ENCODE peak calls at places on chromosomes 11 and 22, in eight cellular contexts. One of them, this sample, is unnamed. For H3K9me3, the result is how much of the 10 kb centered on the place peaks cover.

GRCh38 chr11:84396521-84396920 is 1110.4 kb upstream of the CCDC90B start:
- DNase-seq in transverse colon: no peak
- DNase-seq in tibial nerve: no peak
- DNase-seq in adrenal gland: no peak
- DNase-seq in mesenchymal stem cell: no peak
- DNase-seq in naive thymus-derived CD4-positive, alpha-beta T cell: no peak
- DNase-seq in left lung: no peak
- DNase-seq in fibroblast of lung: peak
- DNase-seq in this sample: no peak

GRCh38 chr11:125335101-125335500 is 161.0 kb downstream of the FEZ1 start:
- DNase-seq in transverse colon: no peak
- DNase-seq in tibial nerve: no peak
- DNase-seq in adrenal gland: no peak
- DNase-seq in mesenchymal stem cell: no peak
- DNase-seq in naive thymus-derived CD4-positive, alpha-beta T cell: no peak
- DNase-seq in left lung: no peak
- DNase-seq in fibroblast of lung: no peak
- DNase-seq in this sample: no peak

GRCh38 chr11:33891714-33892327 is at the start of gene LMO2:
- DNase-seq in transverse colon: no peak
- DNase-seq in tibial nerve: no peak
- DNase-seq in adrenal gland: no peak
- DNase-seq in mesenchymal stem cell: no peak
- DNase-seq in naive thymus-derived CD4-positive, alpha-beta T cell: no peak
- DNase-seq in left lung: no peak
- DNase-seq in fibroblast of lung: no peak
- DNase-seq in this sample: no peak

GRCh38 chr11:125348704-125349635 is 147.1 kb downstream of the FEZ1 start:
- DNase-seq in transverse colon: peak
- DNase-seq in tibial nerve: peak
- DNase-seq in adrenal gland: peak
- DNase-seq in mesenchymal stem cell: peak
- DNase-seq in naive thymus-derived CD4-positive, alpha-beta T cell: peak
- DNase-seq in left lung: peak
- DNase-seq in fibroblast of lung: peak
- DNase-seq in this sample: peak

GRCh38 chr11:45920531-45921477 is 1.7 kb upstream of the LARGE2 start:
- DNase-seq in transverse colon: no peak
- DNase-seq in tibial nerve: no peak
- DNase-seq in adrenal gland: no peak
- DNase-seq in mesenchymal stem cell: no peak
- DNase-seq in naive thymus-derived CD4-positive, alpha-beta T cell: no peak
- DNase-seq in left lung: peak
- DNase-seq in fibroblast of lung: no peak
- DNase-seq in this sample: no peak

GRCh38 chr22:21020802-21021429 is 6.0 kb downstream of the P2RX6 start:
- DNase-seq in transverse colon: no peak
- DNase-seq in tibial nerve: no peak
- DNase-seq in adrenal gland: no peak
- DNase-seq in mesenchymal stem cell: peak
- DNase-seq in naive thymus-derived CD4-positive, alpha-beta T cell: no peak
- DNase-seq in left lung: peak
- DNase-seq in fibroblast of lung: no peak
- DNase-seq in this sample: no peak

GRCh38 chr11:76747428-76747979 is 35.7 kb upstream of the TSKU start:
- DNase-seq in transverse colon: no peak
- DNase-seq in tibial nerve: no peak
- DNase-seq in adrenal gland: no peak
- DNase-seq in mesenchymal stem cell: no peak
- DNase-seq in naive thymus-derived CD4-positive, alpha-beta T cell: no peak
- DNase-seq in left lung: no peak
- DNase-seq in fibroblast of lung: no peak
- DNase-seq in this sample: no peak

GRCh38 chr22:20441631-20442484 is 4.2 kb upstream of the SCARF2 start:
- DNase-seq in transverse colon: no peak
- DNase-seq in tibial nerve: no peak
- DNase-seq in adrenal gland: peak
- DNase-seq in mesenchymal stem cell: peak
- DNase-seq in naive thymus-derived CD4-positive, alpha-beta T cell: no peak
- DNase-seq in left lung: peak
- DNase-seq in fibroblast of lung: no peak
- DNase-seq in this sample: no peak

GRCh38 chr11:128036556-128037093 is 550.7 kb downstream of the ETS1 start:
- DNase-seq in transverse colon: no peak
- DNase-seq in tibial nerve: no peak
- DNase-seq in adrenal gland: no peak
- DNase-seq in mesenchymal stem cell: no peak
- DNase-seq in naive thymus-derived CD4-positive, alpha-beta T cell: no peak
- DNase-seq in left lung: no peak
- DNase-seq in fibroblast of lung: peak
- DNase-seq in this sample: no peak

GRCh38 chr11:69791266-69791665 is 16.1 kb upstream of the FGF4 start:
- DNase-seq in transverse colon: no peak
- DNase-seq in tibial nerve: no peak
- DNase-seq in adrenal gland: no peak
- DNase-seq in mesenchymal stem cell: peak
- DNase-seq in naive thymus-derived CD4-positive, alpha-beta T cell: no peak
- DNase-seq in left lung: peak
- DNase-seq in fibroblast of lung: peak
- DNase-seq in this sample: no peak

GRCh38 chr22:37560682-37561208 is 465 bp downstream of the CDC42EP1 start:
- DNase-seq in transverse colon: peak
- DNase-seq in tibial nerve: no peak
- DNase-seq in adrenal gland: no peak
- DNase-seq in mesenchymal stem cell: peak
- DNase-seq in naive thymus-derived CD4-positive, alpha-beta T cell: no peak
- DNase-seq in left lung: peak
- DNase-seq in fibroblast of lung: peak
- DNase-seq in this sample: no peak

GRCh38 chr22:25673721-25674120 is 68.3 kb upstream of the MYO18B start:
- DNase-seq in transverse colon: no peak
- DNase-seq in tibial nerve: no peak
- DNase-seq in adrenal gland: no peak
- DNase-seq in mesenchymal stem cell: no peak
- DNase-seq in naive thymus-derived CD4-positive, alpha-beta T cell: no peak
- DNase-seq in left lung: no peak
- DNase-seq in fibroblast of lung: no peak
- DNase-seq in this sample: no peak

GRCh38 chr11:93591247-93591898 is 48.2 kb upstream of the SMCO4 start:
- DNase-seq in transverse colon: no peak
- DNase-seq in tibial nerve: no peak
- DNase-seq in adrenal gland: no peak
- DNase-seq in mesenchymal stem cell: peak
- DNase-seq in naive thymus-derived CD4-positive, alpha-beta T cell: no peak
- DNase-seq in left lung: no peak
- DNase-seq in fibroblast of lung: peak
- DNase-seq in this sample: no peak

GRCh38 chr11:31109446-31109845 is 260.1 kb downstream of the DCDC1 start:
- DNase-seq in transverse colon: no peak
- DNase-seq in tibial nerve: no peak
- DNase-seq in adrenal gland: no peak
- DNase-seq in mesenchymal stem cell: no peak
- DNase-seq in naive thymus-derived CD4-positive, alpha-beta T cell: no peak
- DNase-seq in left lung: no peak
- DNase-seq in fibroblast of lung: no peak
- DNase-seq in this sample: no peak

GRCh38 chr22:48709976-48710375 is 1117.7 kb downstream of the BRD1 start:
- DNase-seq in transverse colon: no peak
- DNase-seq in tibial nerve: no peak
- DNase-seq in adrenal gland: no peak
- DNase-seq in mesenchymal stem cell: no peak
- DNase-seq in naive thymus-derived CD4-positive, alpha-beta T cell: no peak
- DNase-seq in left lung: peak
- DNase-seq in fibroblast of lung: no peak
- DNase-seq in this sample: no peak

GRCh38 chr11:90321018-90321417 is 98.2 kb upstream of the CHORDC1 start:
- DNase-seq in transverse colon: no peak
- DNase-seq in tibial nerve: no peak
- DNase-seq in adrenal gland: no peak
- DNase-seq in mesenchymal stem cell: no peak
- DNase-seq in naive thymus-derived CD4-positive, alpha-beta T cell: no peak
- DNase-seq in left lung: no peak
- DNase-seq in fibroblast of lung: no peak
- DNase-seq in this sample: no peak

GRCh38 chr11:113167599-113167998 is 146.8 kb upstream of the TTC12 start:
- DNase-seq in transverse colon: no peak
- DNase-seq in tibial nerve: no peak
- DNase-seq in adrenal gland: no peak
- DNase-seq in mesenchymal stem cell: no peak
- DNase-seq in naive thymus-derived CD4-positive, alpha-beta T cell: no peak
- DNase-seq in left lung: no peak
- DNase-seq in fibroblast of lung: no peak
- DNase-seq in this sample: no peak

GRCh38 chr11:132024587-132025295 is 654.3 kb downstream of the NTM start:
- DNase-seq in transverse colon: no peak
- DNase-seq in tibial nerve: no peak
- DNase-seq in adrenal gland: no peak
- DNase-seq in mesenchymal stem cell: peak
- DNase-seq in naive thymus-derived CD4-positive, alpha-beta T cell: no peak
- DNase-seq in left lung: no peak
- DNase-seq in fibroblast of lung: peak
- DNase-seq in this sample: peak
- H3K27ac ChIP-seq in transverse colon: no peak
- H3K27ac ChIP-seq in tibial nerve: no peak
- H3K27ac ChIP-seq in adrenal gland: no peak
- H3K27ac ChIP-seq in mesenchymal stem cell: peak
- H3K27ac ChIP-seq in naive thymus-derived CD4-positive, alpha-beta T cell: no peak
- H3K27ac ChIP-seq in left lung: no peak
- H3K27ac ChIP-seq in fibroblast of lung: peak
- H3K27ac ChIP-seq in this sample: no peak

DNA sequence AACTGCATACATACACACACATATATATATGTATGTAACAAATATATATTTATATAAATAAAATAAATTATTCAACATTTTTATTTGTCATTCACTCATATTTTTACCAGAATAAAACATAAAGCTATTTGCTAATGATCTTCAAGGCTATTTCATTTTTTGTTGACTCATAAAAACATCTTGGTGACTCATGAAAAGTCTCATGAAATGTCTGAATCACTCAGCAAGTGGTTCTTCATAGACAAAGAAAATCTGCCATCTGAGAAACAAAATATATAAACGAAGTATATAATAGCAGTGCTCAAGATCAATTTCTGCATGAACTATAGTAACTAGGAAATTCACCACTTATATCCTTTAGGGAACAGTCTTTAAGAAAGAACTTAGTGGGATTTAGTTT is 764.8 kb upstream of the FAT3 start:
- DNase-seq in transverse colon: no peak
- DNase-seq in tibial nerve: no peak
- DNase-seq in adrenal gland: no peak
- DNase-seq in mesenchymal stem cell: no peak
- DNase-seq in naive thymus-derived CD4-positive, alpha-beta T cell: no peak
- DNase-seq in left lung: no peak
- DNase-seq in fibroblast of lung: no peak
- DNase-seq in this sample: no peak
- H3K9me3 ChIP-seq in transverse colon: under half
- H3K9me3 ChIP-seq in tibial nerve: under half
- H3K9me3 ChIP-seq in adrenal gland: under half
- H3K9me3 ChIP-seq in mesenchymal stem cell: under half
- H3K9me3 ChIP-seq in naive thymus-derived CD4-positive, alpha-beta T cell: under half
- H3K9me3 ChIP-seq in left lung: under half
- H3K9me3 ChIP-seq in fibroblast of lung: under half
- H3K9me3 ChIP-seq in this sample: under half

GRCh38 chr11:57309106-57310059 is 15.4 kb downstream of the TNKS1BP1 start:
- DNase-seq in transverse colon: no peak
- DNase-seq in tibial nerve: no peak
- DNase-seq in adrenal gland: no peak
- DNase-seq in mesenchymal stem cell: no peak
- DNase-seq in naive thymus-derived CD4-positive, alpha-beta T cell: no peak
- DNase-seq in left lung: no peak
- DNase-seq in fibroblast of lung: no peak
- DNase-seq in this sample: no peak
- H3K27ac ChIP-seq in transverse colon: peak
- H3K27ac ChIP-seq in tibial nerve: no peak
- H3K27ac ChIP-seq in adrenal gland: peak
- H3K27ac ChIP-seq in mesenchymal stem cell: no peak
- H3K27ac ChIP-seq in naive thymus-derived CD4-positive, alpha-beta T cell: no peak
- H3K27ac ChIP-seq in left lung: no peak
- H3K27ac ChIP-seq in fibroblast of lung: peak
- H3K27ac ChIP-seq in this sample: no peak

DNA sequence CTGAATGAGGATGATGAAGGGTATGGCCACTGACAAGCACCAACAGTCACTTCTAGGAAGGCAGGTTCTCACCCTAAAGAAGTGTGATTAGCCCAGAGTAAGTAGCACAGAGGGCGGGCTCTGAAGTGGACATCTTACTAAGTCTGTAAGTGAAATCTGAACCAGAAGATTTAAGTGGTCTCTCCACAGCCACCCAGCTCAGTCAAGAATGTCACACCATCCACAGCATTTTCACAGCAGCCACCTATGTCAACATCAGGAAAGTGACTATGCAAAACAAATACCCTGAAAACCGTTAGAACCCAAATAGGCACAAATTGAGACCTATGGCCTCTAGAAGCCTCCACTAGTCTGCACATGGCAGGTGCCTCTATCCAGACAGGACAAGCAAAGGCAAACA is 23.0 kb upstream of the STK33 start:
- DNase-seq in transverse colon: no peak
- DNase-seq in tibial nerve: no peak
- DNase-seq in adrenal gland: no peak
- DNase-seq in mesenchymal stem cell: no peak
- DNase-seq in naive thymus-derived CD4-positive, alpha-beta T cell: no peak
- DNase-seq in left lung: no peak
- DNase-seq in fibroblast of lung: no peak
- DNase-seq in this sample: no peak
- H3K9me3 ChIP-seq in transverse colon: under half
- H3K9me3 ChIP-seq in tibial nerve: under half
- H3K9me3 ChIP-seq in adrenal gland: under half
- H3K9me3 ChIP-seq in mesenchymal stem cell: under half
- H3K9me3 ChIP-seq in naive thymus-derived CD4-positive, alpha-beta T cell: under half
- H3K9me3 ChIP-seq in left lung: under half
- H3K9me3 ChIP-seq in fibroblast of lung: under half
- H3K9me3 ChIP-seq in this sample: under half

GRCh38 chr11:44590769-44591168 is 25.3 kb downstream of the CD82 start:
- DNase-seq in transverse colon: no peak
- DNase-seq in tibial nerve: no peak
- DNase-seq in adrenal gland: no peak
- DNase-seq in mesenchymal stem cell: no peak
- DNase-seq in naive thymus-derived CD4-positive, alpha-beta T cell: no peak
- DNase-seq in left lung: no peak
- DNase-seq in fibroblast of lung: no peak
- DNase-seq in this sample: no peak
- H3K27ac ChIP-seq in transverse colon: peak
- H3K27ac ChIP-seq in tibial nerve: no peak
- H3K27ac ChIP-seq in adrenal gland: no peak
- H3K27ac ChIP-seq in mesenchymal stem cell: peak
- H3K27ac ChIP-seq in naive thymus-derived CD4-positive, alpha-beta T cell: no peak
- H3K27ac ChIP-seq in left lung: peak
- H3K27ac ChIP-seq in fibroblast of lung: no peak
- H3K27ac ChIP-seq in this sample: no peak

GRCh38 chr11:2647167-2647566 is 52.6 kb downstream of the KCNQ1OT1 start:
- DNase-seq in transverse colon: no peak
- DNase-seq in tibial nerve: no peak
- DNase-seq in adrenal gland: no peak
- DNase-seq in mesenchymal stem cell: no peak
- DNase-seq in naive thymus-derived CD4-positive, alpha-beta T cell: no peak
- DNase-seq in left lung: no peak
- DNase-seq in fibroblast of lung: no peak
- DNase-seq in this sample: no peak
- H3K9me3 ChIP-seq in transverse colon: half or more
- H3K9me3 ChIP-seq in tibial nerve: half or more
- H3K9me3 ChIP-seq in adrenal gland: under half
- H3K9me3 ChIP-seq in mesenchymal stem cell: half or more
- H3K9me3 ChIP-seq in naive thymus-derived CD4-positive, alpha-beta T cell: under half
- H3K9me3 ChIP-seq in left lung: half or more
- H3K9me3 ChIP-seq in fibroblast of lung: under half
- H3K9me3 ChIP-seq in this sample: half or more

This sample was measured in Panc1.